ENCODE peak calls at places on chromosome 15, in ten cellular contexts. R is aorta, F is fibroblast of lung, Z is GM23338, Q is right cardiac atrium, Y is testis, K is body of pancreas, B is transverse colon, L is ovary, S is right lobe of liver. N is an unnamed sample.

GRCh38 chr15:73631915-73632669 is 1.1 kb downstream of the NPTN start:
- DNase-seq in R (peak; percentile 64), F (peak; percentile 76), Z (peak; percentile 52), Q (peak; percentile 23), Y (peak; percentile 61), K (peak; percentile 26), B (peak; percentile 50), L (peak; percentile 33), S (no peak), N (no peak)

GRCh38 chr15:83207622-83208356 is at the start of gene HDGFL3:
- DNase-seq in R (peak; percentile 71), F (peak; percentile 60), Z (peak; percentile 75), Q (peak; percentile 59), Y (peak; percentile 79), K (peak; percentile 60), B (peak; percentile 45), L (peak; percentile 79), S (peak; percentile 55), N (peak; percentile 69)

GRCh38 chr15:99132584-99133287 is 27.9 kb downstream of the SYNM start:
- DNase-seq in R (no peak), F (no peak), Z (no peak), Q (no peak), Y (no peak), K (no peak), B (no peak), L (no peak), S (no peak), N (no peak)

GRCh38 chr15:88218557-88219214 is 37.9 kb downstream of the NTRK3 start:
- DNase-seq in R (peak; percentile 29), F (no peak), Z (no peak), Q (no peak), Y (no peak), K (no peak), B (no peak), L (no peak), S (no peak), N (no peak)

GRCh38 chr15:24223739-24224138 is 451.8 kb upstream of the NPAP1 start:
- DNase-seq in R (no peak), F (no peak), Z (no peak), Q (no peak), Y (no peak), K (no peak), B (no peak), L (no peak), S (no peak), N (no peak)

GRCh38 chr15:73388256-73388781 is 19.6 kb upstream of the HCN4 start:
- DNase-seq in R (no peak), F (peak; percentile 89), Z (peak; percentile 30), Q (no peak), Y (no peak), K (peak; percentile 27), B (no peak), L (no peak), S (peak; percentile 10), N (no peak)

GRCh38 chr15:84598993-84599392 is 1.8 kb upstream of the ZSCAN2 start:
- DNase-seq in R (no peak), F (peak; percentile 55), Z (peak; percentile 83), Q (no peak), Y (peak; percentile 63), K (peak; percentile 61), B (peak; percentile 40), L (peak; percentile 37), S (no peak), N (no peak)

GRCh38 chr15:70512772-70513362 is 250.5 kb downstream of the UACA start:
- DNase-seq in R (no peak), F (peak; percentile 43), Z (peak; percentile 88), Q (no peak), Y (peak; percentile 45), K (no peak), B (peak; percentile 50), L (no peak), S (no peak), N (peak; percentile 32)

GRCh38 chr15:25437751-25438600 is 848 bp downstream of the UBE3A start:
- DNase-seq in R (peak; percentile 76), F (peak; percentile 41), Z (peak; percentile 81), Q (peak; percentile 65), Y (peak; percentile 58), K (peak; percentile 58), B (peak; percentile 58), L (peak; percentile 75), S (peak; percentile 77), N (peak; percentile 57)

GRCh38 chr15:38441130-38441519 is 12.8 kb upstream of the FAM98B start:
- DNase-seq in R (no peak), F (no peak), Z (no peak), Q (no peak), Y (no peak), K (no peak), B (no peak), L (no peak), S (no peak), N (no peak)

DNA sequence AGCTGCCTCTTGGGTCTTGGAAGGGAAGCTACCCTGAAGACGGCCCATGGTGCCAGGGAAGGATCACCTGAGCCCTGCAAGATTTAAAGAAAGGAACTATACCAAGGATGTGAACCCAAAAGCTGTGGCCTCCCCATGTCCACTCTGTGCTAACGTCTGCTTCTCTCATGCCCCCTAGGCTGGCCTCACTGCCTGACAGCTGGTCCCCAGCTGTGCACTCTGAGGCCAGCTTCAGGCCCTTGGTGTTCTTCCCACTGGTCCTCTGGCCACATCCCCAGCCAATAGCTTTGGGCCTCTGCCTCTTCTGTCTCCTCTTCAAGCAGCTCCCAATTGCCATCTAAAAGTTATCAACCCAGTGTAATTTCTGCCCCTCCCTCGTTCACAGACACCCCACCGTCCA is 5.2 kb upstream of the LRRK1 start:
- DNase-seq in R (no peak), F (no peak), Z (no peak), Q (no peak), Y (peak; percentile 67), K (no peak), B (no peak), L (no peak), S (no peak), N (no peak)
- H3K27ac ChIP-seq in R (no peak overlapping the region), F (no peak overlapping the region), Z (no peak overlapping the region), Q (no peak overlapping the region), Y (no peak overlapping the region), K (no peak overlapping the region), B (no peak overlapping the region), L (no peak overlapping the region), S (no peak overlapping the region), N (no peak overlapping the region)

GRCh38 chr15:92881838-92882696 is 18.1 kb upstream of the CHD2 start:
- DNase-seq in R (peak; percentile 99), F (peak; percentile 100), Z (peak; percentile 100), Q (peak; percentile 98), Y (peak; percentile 99), K (peak; percentile 98), B (peak; percentile 99), L (peak; percentile 99), S (peak; percentile 99), N (peak; percentile 99)

GRCh38 chr15:92881570-92881837 is 18.6 kb upstream of the CHD2 start:
- DNase-seq in R (no peak), F (no peak), Z (no peak), Q (no peak), Y (no peak), K (no peak), B (no peak), L (no peak), S (no peak), N (no peak)

GRCh38 chr15:92882697-92883642 is 17.2 kb upstream of the CHD2 start:
- DNase-seq in R (peak; percentile 57), F (no peak), Z (no peak), Q (peak; percentile 39), Y (no peak), K (peak; percentile 53), B (no peak), L (peak; percentile 68), S (peak; percentile 64), N (peak; percentile 28)

GRCh38 chr15:92879949-92880725 is 20.0 kb upstream of the CHD2 start:
- DNase-seq in R (no peak), F (no peak), Z (no peak), Q (no peak), Y (no peak), K (no peak), B (no peak), L (no peak), S (no peak), N (no peak)

GRCh38 chr15:92880796-92881569 is 19.1 kb upstream of the CHD2 start:
- DNase-seq in R (no peak), F (no peak), Z (no peak), Q (no peak), Y (no peak), K (peak; percentile 44), B (no peak), L (no peak), S (no peak), N (no peak)
- H3K4me3 ChIP-seq in R (peak overlapping the region; percentile 28), F (peak overlapping the region; percentile 56), Z (no peak overlapping the region), Q (peak overlapping the region; percentile 43), Y (peak overlapping the region; percentile 52), K (no peak overlapping the region), B (no peak overlapping the region), L (peak overlapping the region; percentile 44), S (no peak overlapping the region), N (peak overlapping the region; percentile 66)

GRCh38 chr15:78059110-78059839 is 18.2 kb downstream of the TBC1D2B start:
- DNase-seq in R (no peak), F (no peak), Z (no peak), Q (no peak), Y (no peak), K (no peak), B (no peak), L (no peak), S (no peak), N (no peak)
- H3K4me1 ChIP-seq in R (peaks cover 8% of the 10 kb centered on the region), F (peaks cover 34% of the 10 kb centered on the region), Z (peaks cover 17% of the 10 kb centered on the region), Q (peaks cover 13% of the 10 kb centered on the region), Y (peaks cover 70% of the 10 kb centered on the region), K (peaks cover 80% of the 10 kb centered on the region), B (peaks cover 96% of the 10 kb centered on the region), L (peaks cover 46% of the 10 kb centered on the region), S (peaks cover 86% of the 10 kb centered on the region), N (peaks cover 91% of the 10 kb centered on the region)

GRCh38 chr15:44598892-44599291 is 61.9 kb downstream of the EIF3J start:
- DNase-seq in R (no peak), F (peak; percentile 90), Z (no peak), Q (no peak), Y (no peak), K (no peak), B (no peak), L (no peak), S (no peak), N (no peak)
- H3K27ac ChIP-seq in R (peak overlapping the region; percentile 54), F (no peak overlapping the region), Z (peak overlapping the region; percentile 39), Q (no peak overlapping the region), Y (no peak overlapping the region), K (no peak overlapping the region), B (no peak overlapping the region), L (no peak overlapping the region), S (no peak overlapping the region), N (no peak overlapping the region)

DNA sequence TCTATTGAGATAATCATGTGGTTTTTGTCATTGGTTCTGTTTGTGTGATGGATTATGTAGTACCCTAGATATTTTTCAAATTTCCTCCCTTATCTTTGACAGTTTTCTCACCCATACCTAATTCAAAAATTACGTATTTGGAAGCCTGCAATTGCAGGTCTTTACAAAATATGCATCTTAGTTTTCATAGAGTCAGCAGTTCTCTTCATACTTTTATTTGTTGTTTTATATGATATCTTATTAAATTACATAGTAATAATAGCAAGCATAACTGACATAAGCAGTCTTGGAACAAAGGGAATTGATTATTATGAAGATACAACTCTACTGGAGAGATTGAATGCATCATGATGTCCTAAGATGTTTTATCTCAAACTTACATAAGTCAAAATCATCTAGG is 215.3 kb upstream of the CHRM5 start:
- DNase-seq in R (no peak), F (no peak), Z (no peak), Q (no peak), Y (no peak), K (no peak), B (no peak), L (no peak), S (no peak), N (no peak)
- H3K4me3 ChIP-seq in R (no peak overlapping the region), F (no peak overlapping the region), Z (no peak overlapping the region), Q (no peak overlapping the region), Y (no peak overlapping the region), K (no peak overlapping the region), B (no peak overlapping the region), L (no peak overlapping the region), S (no peak overlapping the region), N (no peak overlapping the region)

GRCh38 chr15:64897345-64897985 is 14.2 kb upstream of the ANKDD1A start:
- DNase-seq in R (peak; percentile 86), F (peak; percentile 65), Z (no peak), Q (peak; percentile 88), Y (peak; percentile 93), K (peak; percentile 28), B (peak; percentile 57), L (peak; percentile 57), S (peak; percentile 75), N (peak; percentile 73)
- H3K4me1 ChIP-seq in R (peaks cover 2% of the 10 kb centered on the region), F (peaks cover 19% of the 10 kb centered on the region), Z (peaks cover 23% of the 10 kb centered on the region), Q (peaks cover 19% of the 10 kb centered on the region), Y (peaks cover 69% of the 10 kb centered on the region), K (peaks cover 4% of the 10 kb centered on the region), B (peaks cover 11% of the 10 kb centered on the region), L (peaks cover 20% of the 10 kb centered on the region), S (peaks cover 8% of the 10 kb centered on the region), N (peaks cover 61% of the 10 kb centered on the region)